ENCODE peak calls at places on chromosomes 5 and 9, in ten cellular contexts. One of them, this sample, is unnamed.

GRCh38 chr5:43363445-43364152 is 48.6 kb downstream of the CCL28 start:
- DNase-seq in mammary epithelial cell: no peak
- DNase-seq in heart left ventricle: no peak
- DNase-seq in H1: no peak
- DNase-seq in upper lobe of left lung: no peak
- DNase-seq in cardiac muscle cell: no peak
- DNase-seq in MM.1S: no peak
- DNase-seq in SJSA1: no peak
- DNase-seq in spleen: no peak
- DNase-seq in tibial nerve: no peak
- DNase-seq in this sample: no peak

GRCh38 chr9:129964901-129965734 is 77.9 kb downstream of the FNBP1 start:
- DNase-seq in mammary epithelial cell: no peak
- DNase-seq in heart left ventricle: no peak
- DNase-seq in H1: no peak
- DNase-seq in upper lobe of left lung: no peak
- DNase-seq in cardiac muscle cell: peak; percentile 43
- DNase-seq in MM.1S: no peak
- DNase-seq in SJSA1: peak; percentile 67
- DNase-seq in spleen: no peak
- DNase-seq in tibial nerve: no peak
- DNase-seq in this sample: no peak

GRCh38 chr9:88791105-88791805 is 200.0 kb upstream of the S1PR3 start:
- DNase-seq in mammary epithelial cell: peak; percentile 92
- DNase-seq in heart left ventricle: no peak
- DNase-seq in H1: no peak
- DNase-seq in upper lobe of left lung: no peak
- DNase-seq in cardiac muscle cell: peak; percentile 90
- DNase-seq in MM.1S: no peak
- DNase-seq in SJSA1: no peak
- DNase-seq in spleen: no peak
- DNase-seq in tibial nerve: peak; percentile 54
- DNase-seq in this sample: no peak

GRCh38 chr9:90921104-90921503 is 119.5 kb downstream of the SYK start:
- DNase-seq in mammary epithelial cell: peak; percentile 97
- DNase-seq in heart left ventricle: peak; percentile 76
- DNase-seq in H1: no peak
- DNase-seq in upper lobe of left lung: peak; percentile 69
- DNase-seq in cardiac muscle cell: peak; percentile 34
- DNase-seq in MM.1S: no peak
- DNase-seq in SJSA1: no peak
- DNase-seq in spleen: no peak
- DNase-seq in tibial nerve: no peak
- DNase-seq in this sample: no peak

GRCh38 chr5:74130141-74130897 is 504.3 kb downstream of the ARHGEF28 start:
- DNase-seq in mammary epithelial cell: no peak
- DNase-seq in heart left ventricle: no peak
- DNase-seq in H1: no peak
- DNase-seq in upper lobe of left lung: no peak
- DNase-seq in cardiac muscle cell: no peak
- DNase-seq in MM.1S: no peak
- DNase-seq in SJSA1: no peak
- DNase-seq in spleen: no peak
- DNase-seq in tibial nerve: no peak
- DNase-seq in this sample: no peak

GRCh38 chr5:29758986-29759421 is 1434.5 kb upstream of the CDH6 start:
- DNase-seq in mammary epithelial cell: no peak
- DNase-seq in heart left ventricle: no peak
- DNase-seq in H1: no peak
- DNase-seq in upper lobe of left lung: no peak
- DNase-seq in cardiac muscle cell: no peak
- DNase-seq in MM.1S: peak; percentile 28
- DNase-seq in SJSA1: no peak
- DNase-seq in spleen: no peak
- DNase-seq in tibial nerve: no peak
- DNase-seq in this sample: no peak

GRCh38 chr5:126301056-126301455 is 122.2 kb upstream of the GRAMD2B start:
- DNase-seq in mammary epithelial cell: no peak
- DNase-seq in heart left ventricle: no peak
- DNase-seq in H1: no peak
- DNase-seq in upper lobe of left lung: no peak
- DNase-seq in cardiac muscle cell: no peak
- DNase-seq in MM.1S: no peak
- DNase-seq in SJSA1: no peak
- DNase-seq in spleen: no peak
- DNase-seq in tibial nerve: no peak
- DNase-seq in this sample: no peak

GRCh38 chr9:469672-470040 is 255.0 kb downstream of the DOCK8 start:
- DNase-seq in mammary epithelial cell: no peak
- DNase-seq in heart left ventricle: peak; percentile 25
- DNase-seq in H1: no peak
- DNase-seq in upper lobe of left lung: peak; percentile 38
- DNase-seq in cardiac muscle cell: no peak
- DNase-seq in MM.1S: peak; percentile 40
- DNase-seq in SJSA1: no peak
- DNase-seq in spleen: peak; percentile 88
- DNase-seq in tibial nerve: peak; percentile 8
- DNase-seq in this sample: no peak

GRCh38 chr5:179345179-179345428 is 157 bp downstream of the ADAMTS2 start:
- DNase-seq in mammary epithelial cell: no peak
- DNase-seq in heart left ventricle: no peak
- DNase-seq in H1: no peak
- DNase-seq in upper lobe of left lung: no peak
- DNase-seq in cardiac muscle cell: no peak
- DNase-seq in MM.1S: no peak
- DNase-seq in SJSA1: no peak
- DNase-seq in spleen: no peak
- DNase-seq in tibial nerve: no peak
- DNase-seq in this sample: no peak

GRCh38 chr9:111920531-111920930 is 23.9 kb downstream of the UGCG start:
- DNase-seq in mammary epithelial cell: no peak
- DNase-seq in heart left ventricle: no peak
- DNase-seq in H1: no peak
- DNase-seq in upper lobe of left lung: no peak
- DNase-seq in cardiac muscle cell: no peak
- DNase-seq in MM.1S: no peak
- DNase-seq in SJSA1: no peak
- DNase-seq in spleen: no peak
- DNase-seq in tibial nerve: no peak
- DNase-seq in this sample: no peak
- H3K9me3 ChIP-seq in mammary epithelial cell: no peaks in the 10 kb centered on the region
- H3K9me3 ChIP-seq in heart left ventricle: no peaks in the 10 kb centered on the region
- H3K9me3 ChIP-seq in H1: no peaks in the 10 kb centered on the region
- H3K9me3 ChIP-seq in upper lobe of left lung: no peaks in the 10 kb centered on the region
- H3K9me3 ChIP-seq in cardiac muscle cell: no peaks in the 10 kb centered on the region
- H3K9me3 ChIP-seq in MM.1S: no peaks in the 10 kb centered on the region
- H3K9me3 ChIP-seq in SJSA1: no peaks in the 10 kb centered on the region
- H3K9me3 ChIP-seq in spleen: no peaks in the 10 kb centered on the region
- H3K9me3 ChIP-seq in tibial nerve: no peaks in the 10 kb centered on the region
- H3K9me3 ChIP-seq in this sample: no peaks in the 10 kb centered on the region

GRCh38 chr9:131095666-131096489 is 453 bp upstream of the AIF1L start:
- DNase-seq in mammary epithelial cell: no peak
- DNase-seq in heart left ventricle: peak; percentile 45
- DNase-seq in H1: peak; percentile 68
- DNase-seq in upper lobe of left lung: no peak
- DNase-seq in cardiac muscle cell: peak; percentile 19
- DNase-seq in MM.1S: no peak
- DNase-seq in SJSA1: no peak
- DNase-seq in spleen: no peak
- DNase-seq in tibial nerve: no peak
- DNase-seq in this sample: no peak
- H3K9me3 ChIP-seq in mammary epithelial cell: no peaks in the 10 kb centered on the region
- H3K9me3 ChIP-seq in heart left ventricle: no peaks in the 10 kb centered on the region
- H3K9me3 ChIP-seq in H1: no peaks in the 10 kb centered on the region
- H3K9me3 ChIP-seq in upper lobe of left lung: no peaks in the 10 kb centered on the region
- H3K9me3 ChIP-seq in cardiac muscle cell: no peaks in the 10 kb centered on the region
- H3K9me3 ChIP-seq in MM.1S: no peaks in the 10 kb centered on the region
- H3K9me3 ChIP-seq in SJSA1: no peaks in the 10 kb centered on the region
- H3K9me3 ChIP-seq in spleen: no peaks in the 10 kb centered on the region
- H3K9me3 ChIP-seq in tibial nerve: no peaks in the 10 kb centered on the region
- H3K9me3 ChIP-seq in this sample: no peaks in the 10 kb centered on the region

GRCh38 chr5:22109315-22109714 is 743.8 kb downstream of the CDH12 start:
- DNase-seq in mammary epithelial cell: no peak
- DNase-seq in heart left ventricle: no peak
- DNase-seq in H1: no peak
- DNase-seq in upper lobe of left lung: no peak
- DNase-seq in cardiac muscle cell: no peak
- DNase-seq in MM.1S: no peak
- DNase-seq in SJSA1: no peak
- DNase-seq in spleen: no peak
- DNase-seq in tibial nerve: no peak
- DNase-seq in this sample: no peak
- H3K9me3 ChIP-seq in mammary epithelial cell: no peaks in the 10 kb centered on the region
- H3K9me3 ChIP-seq in heart left ventricle: no peaks in the 10 kb centered on the region
- H3K9me3 ChIP-seq in H1: no peaks in the 10 kb centered on the region
- H3K9me3 ChIP-seq in upper lobe of left lung: no peaks in the 10 kb centered on the region
- H3K9me3 ChIP-seq in cardiac muscle cell: no peaks in the 10 kb centered on the region
- H3K9me3 ChIP-seq in MM.1S: no peaks in the 10 kb centered on the region
- H3K9me3 ChIP-seq in SJSA1: peaks cover 4% of the 10 kb centered on the region
- H3K9me3 ChIP-seq in spleen: no peaks in the 10 kb centered on the region
- H3K9me3 ChIP-seq in tibial nerve: no peaks in the 10 kb centered on the region
- H3K9me3 ChIP-seq in this sample: no peaks in the 10 kb centered on the region

GRCh38 chr9:137728444-137729311 is 109.9 kb downstream of the EHMT1 start:
- DNase-seq in mammary epithelial cell: no peak
- DNase-seq in heart left ventricle: no peak
- DNase-seq in H1: no peak
- DNase-seq in upper lobe of left lung: no peak
- DNase-seq in cardiac muscle cell: no peak
- DNase-seq in MM.1S: no peak
- DNase-seq in SJSA1: no peak
- DNase-seq in spleen: no peak
- DNase-seq in tibial nerve: no peak
- DNase-seq in this sample: no peak

GRCh38 chr9:137725598-137725997 is 106.8 kb downstream of the EHMT1 start:
- DNase-seq in mammary epithelial cell: no peak
- DNase-seq in heart left ventricle: no peak
- DNase-seq in H1: no peak
- DNase-seq in upper lobe of left lung: no peak
- DNase-seq in cardiac muscle cell: no peak
- DNase-seq in MM.1S: no peak
- DNase-seq in SJSA1: no peak
- DNase-seq in spleen: no peak
- DNase-seq in tibial nerve: no peak
- DNase-seq in this sample: no peak

GRCh38 chr9:137724818-137725240 is 106.0 kb downstream of the EHMT1 start:
- DNase-seq in mammary epithelial cell: no peak
- DNase-seq in heart left ventricle: no peak
- DNase-seq in H1: no peak
- DNase-seq in upper lobe of left lung: no peak
- DNase-seq in cardiac muscle cell: no peak
- DNase-seq in MM.1S: no peak
- DNase-seq in SJSA1: no peak
- DNase-seq in spleen: no peak
- DNase-seq in tibial nerve: no peak
- DNase-seq in this sample: no peak

GRCh38 chr9:137727716-137728115 is 108.9 kb downstream of the EHMT1 start:
- DNase-seq in mammary epithelial cell: no peak
- DNase-seq in heart left ventricle: no peak
- DNase-seq in H1: no peak
- DNase-seq in upper lobe of left lung: no peak
- DNase-seq in cardiac muscle cell: no peak
- DNase-seq in MM.1S: no peak
- DNase-seq in SJSA1: no peak
- DNase-seq in spleen: no peak
- DNase-seq in tibial nerve: no peak
- DNase-seq in this sample: no peak

DNA sequence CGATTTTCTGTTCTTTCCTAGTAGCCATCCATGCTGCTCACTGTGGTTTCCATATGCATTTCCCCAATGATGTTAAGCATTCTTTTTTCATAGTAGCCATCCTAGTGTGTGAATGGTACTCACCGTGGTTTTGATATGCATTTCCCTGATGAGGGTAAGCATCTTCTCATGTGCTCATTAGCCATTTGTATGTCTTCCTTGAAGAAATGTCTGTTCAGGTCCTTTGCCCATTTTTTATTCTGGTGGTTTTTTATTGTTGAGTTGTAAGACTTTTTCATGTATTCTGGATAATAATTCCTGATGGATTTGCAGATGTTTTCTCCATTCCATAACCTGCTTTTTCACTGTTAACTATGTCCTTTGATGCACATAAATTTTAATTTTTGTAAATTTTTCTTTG is 108.0 kb downstream of the EHMT1 start:
- DNase-seq in mammary epithelial cell: no peak
- DNase-seq in heart left ventricle: no peak
- DNase-seq in H1: no peak
- DNase-seq in upper lobe of left lung: no peak
- DNase-seq in cardiac muscle cell: no peak
- DNase-seq in MM.1S: no peak
- DNase-seq in SJSA1: no peak
- DNase-seq in spleen: no peak
- DNase-seq in tibial nerve: no peak
- DNase-seq in this sample: no peak
- H3K9me3 ChIP-seq in mammary epithelial cell: no peaks in the 10 kb centered on the region
- H3K9me3 ChIP-seq in heart left ventricle: peaks cover 5% of the 10 kb centered on the region
- H3K9me3 ChIP-seq in H1: no peaks in the 10 kb centered on the region
- H3K9me3 ChIP-seq in upper lobe of left lung: no peaks in the 10 kb centered on the region
- H3K9me3 ChIP-seq in cardiac muscle cell: no peaks in the 10 kb centered on the region
- H3K9me3 ChIP-seq in MM.1S: no peaks in the 10 kb centered on the region
- H3K9me3 ChIP-seq in SJSA1: no peaks in the 10 kb centered on the region
- H3K9me3 ChIP-seq in spleen: no peaks in the 10 kb centered on the region
- H3K9me3 ChIP-seq in tibial nerve: peaks cover 5% of the 10 kb centered on the region
- H3K9me3 ChIP-seq in this sample: no peaks in the 10 kb centered on the region